ENCODE peak calls at places on chromosomes 3 and 15, in nine cellular contexts. D is dorsolateral prefrontal cortex; J is memory B cell; Z is foreskin fibroblast; W is stimulated activated CD8-positive, alpha-beta memory T cell treated with anti-CD3 and anti-CD28 coated beads, Interleukin-4, amount 100 ng/mL, for 24 hours; Q is NCI-H345; L is activated T-cell treated with anti-CD3 and anti-CD28 coated beads, Interleukin-2, amount 50 U/mL, for 1 hour; U is thoracic aorta; T is stimulated activated effector memory CD8-positive, alpha-beta T cell treated with anti-CD3 and anti-CD28 coated beads, Interleukin-12 subunit alpha, Interleukin-12 subunit beta, amount 100 ng/mL, for 72 hours. G is an unnamed sample.

GRCh38 chr15:58840048-58840447 is 68.9 kb downstream of the MINDY2 start:
- DNase-seq in D (no peak), J (no peak), Z (no peak), W (no peak), Q (no peak), L (no peak), U (no peak), T (no peak), G (no peak)

GRCh38 chr15:37289109-37289765 is 188.9 kb upstream of the MEIS2 start:
- DNase-seq in D (no peak), J (no peak), Z (peak; percentile 14), W (no peak), Q (no peak), L (no peak), U (no peak), T (no peak), G (no peak)

GRCh38 chr3:141894524-141895176 is 18.2 kb downstream of the ATP1B3 start:
- DNase-seq in D (no peak), J (no peak), Z (peak; percentile 91), W (no peak), Q (no peak), L (no peak), U (no peak), T (no peak), G (no peak)

GRCh38 chr15:99057697-99058420 is 47.0 kb upstream of the SYNM start:
- DNase-seq in D (no peak), J (no peak), Z (no peak), W (no peak), Q (no peak), L (no peak), U (no peak), T (no peak), G (no peak)

GRCh38 chr3:72907131-72907697 is 19.4 kb downstream of the GXYLT2 start:
- DNase-seq in D (no peak), J (no peak), Z (peak; percentile 92), W (no peak), Q (no peak), L (no peak), U (no peak), T (no peak), G (no peak)

GRCh38 chr3:14534379-14535191 is 5.6 kb downstream of the GRIP2 start:
- DNase-seq in D (no peak), J (no peak), Z (no peak), W (no peak), Q (no peak), L (no peak), U (no peak), T (no peak), G (no peak)

GRCh38 chr3:158452324-158452723 is 118.7 kb upstream of the MLF1 start:
- DNase-seq in D (no peak), J (no peak), Z (peak; percentile 12), W (no peak), Q (no peak), L (no peak), U (no peak), T (no peak), G (no peak)

GRCh38 chr3:132232231-132232792 is 84.9 kb upstream of the ACP3 start:
- DNase-seq in D (no peak), J (no peak), Z (peak; percentile 22), W (no peak), Q (peak; percentile 24), L (no peak), U (no peak), T (no peak), G (no peak)

GRCh38 chr15:48392356-48392755 is 61.1 kb downstream of the DUT start:
- DNase-seq in D (no peak), J (no peak), Z (peak; percentile 43), W (no peak), Q (no peak), L (no peak), U (no peak), T (no peak), G (no peak)

GRCh38 chr3:122322095-122323075 is 2.7 kb upstream of the CSTA start:
- DNase-seq in D (no peak), J (no peak), Z (no peak), W (no peak), Q (no peak), L (peak; percentile 19), U (no peak), T (no peak), G (no peak)

GRCh38 chr15:86040360-86041095 is 39.1 kb upstream of the AGBL1 start:
- DNase-seq in D (no peak), J (no peak), Z (no peak), W (no peak), Q (no peak), L (no peak), U (no peak), T (no peak), G (no peak)

GRCh38 chr3:113769551-113769950 is 22.7 kb downstream of the ATP6V1A start:
- DNase-seq in D (no peak), J (no peak), Z (peak; percentile 72), W (no peak), Q (no peak), L (no peak), U (no peak), T (no peak), G (no peak)

GRCh38 chr15:65066001-65066634 is 1.7 kb downstream of the RASL12 start:
- DNase-seq in D (no peak), J (no peak), Z (no peak), W (no peak), Q (no peak), L (no peak), U (no peak), T (no peak), G (no peak)

GRCh38 chr15:98729446-98730042 is 81.2 kb downstream of the IGF1R start:
- DNase-seq in D (no peak), J (no peak), Z (no peak), W (no peak), Q (no peak), L (no peak), U (no peak), T (no peak), G (no peak)

GRCh38 chr3:123751478-123751877 is 132.7 kb downstream of the MYLK start:
- DNase-seq in D (no peak), J (no peak), Z (no peak), W (no peak), Q (no peak), L (no peak), U (no peak), T (no peak), G (no peak)

GRCh38 chr15:48897144-48897814 is 19.3 kb downstream of the EID1 start:
- DNase-seq in D (no peak), J (no peak), Z (peak; percentile 82), W (no peak), Q (no peak), L (no peak), U (no peak), T (no peak), G (no peak)

GRCh38 chr15:39156636-39157255 is 424.1 kb upstream of the THBS1 start:
- DNase-seq in D (no peak), J (no peak), Z (no peak), W (no peak), Q (no peak), L (no peak), U (no peak), T (no peak), G (no peak)

GRCh38 chr3:138082085-138082991 is 33.1 kb downstream of the DZIP1L start:
- DNase-seq in D (no peak), J (no peak), Z (peak; percentile 81), W (no peak), Q (peak; percentile 50), L (no peak), U (no peak), T (no peak), G (no peak)

GRCh38 chr3:19886404-19886803 is 47.6 kb downstream of the EFHB start:
- DNase-seq in D (no peak), J (no peak), Z (peak; percentile 19), W (no peak), Q (no peak), L (no peak), U (no peak), T (no peak), G (no peak)